ENCODE peak calls at places on chromosome 1, in ten cellular contexts. O is HCT116, B is PC-3, Y is IMR-90, S is neuronal stem cell, V is mesendoderm, Q is keratinocyte, L is OCI-LY7, H is H9, Z is fibroblast of lung. T is an unnamed sample.

GRCh38 chr1:226292874-226293552 is 16.0 kb downstream of the LIN9 start:
- DNase-seq in O (no peak), H (no peak), L (no peak), B (no peak), Q (no peak), Y (peak), V (no peak), S (no peak), Z (no peak), T (no peak)

GRCh38 chr1:16984717-16985116 is 4.3 kb upstream of the MFAP2 start:
- DNase-seq in V (peak), Q (peak), H (no peak), L (no peak), B (peak), O (no peak), Z (peak), S (no peak), Y (peak), T (no peak)

GRCh38 chr1:234600418-234601216 is 9.4 kb downstream of the IRF2BP2 start:
- DNase-seq in V (no peak), Q (no peak), Z (peak), Y (no peak), O (peak), B (peak), L (peak), S (no peak), H (no peak), T (no peak)

GRCh38 chr1:175675017-175675416 is 68.4 kb downstream of the TNR start:
- DNase-seq in H (no peak), S (peak), L (no peak), V (no peak), Q (no peak), O (no peak), Y (no peak), Z (no peak), B (no peak), T (peak)

GRCh38 chr1:99818063-99818699 is 32.0 kb upstream of the AGL start:
- DNase-seq in H (no peak), L (no peak), V (no peak), O (no peak), Q (no peak), Y (no peak), B (no peak), Z (no peak), S (no peak), T (no peak)

GRCh38 chr1:228070173-228070572 is 12.3 kb upstream of the ARF1 start:
- DNase-seq in S (no peak), H (no peak), V (no peak), Z (no peak), L (no peak), O (no peak), Y (no peak), Q (no peak), B (no peak), T (no peak)

GRCh38 chr1:11180342-11180744 is 8.8 kb upstream of the ANGPTL7 start:
- DNase-seq in Z (peak), Q (no peak), O (no peak), L (no peak), B (peak), H (no peak), Y (peak), V (no peak), S (no peak), T (no peak)

GRCh38 chr1:93365813-93366212 is 20.1 kb downstream of the DR1 start:
- DNase-seq in L (no peak), H (no peak), Q (no peak), O (no peak), V (no peak), B (no peak), Z (no peak), S (no peak), Y (no peak), T (no peak)

GRCh38 chr1:58290685-58291372 is 255.7 kb downstream of the OMA1 start:
- DNase-seq in Z (peak), Q (no peak), Y (peak), S (peak), O (no peak), L (no peak), V (peak), H (peak), B (no peak), T (peak)

GRCh38 chr1:43936470-43937151 is 3.0 kb downstream of the ARTN start:
- DNase-seq in V (peak), Y (peak), Q (no peak), L (no peak), Z (peak), B (peak), S (peak), H (peak), O (no peak), T (peak)

GRCh38 chr1:39178541-39179431 is 25.7 kb upstream of the MACF1 start:
- DNase-seq in H (no peak), Z (peak), Y (peak), Q (peak), B (peak), V (peak), L (no peak), S (no peak), O (peak), T (peak)
- H3K4me2 ChIP-seq in H (no peak), Z (peak), Y (peak), Q (peak), B (peak), V (no peak), L (no peak), S (no peak), O (peak), T (peak)

GRCh38 chr1:109569323-109569722 is 20.9 kb downstream of the GNAI3 start:
- DNase-seq in Y (no peak), V (no peak), O (no peak), S (no peak), B (no peak), H (no peak), Q (no peak), L (no peak), Z (no peak), T (no peak)
- H3K4me2 ChIP-seq in Y (no peak), V (no peak), O (no peak), S (no peak), B (no peak), H (no peak), Q (peak), L (no peak), Z (no peak), T (peak)

DNA sequence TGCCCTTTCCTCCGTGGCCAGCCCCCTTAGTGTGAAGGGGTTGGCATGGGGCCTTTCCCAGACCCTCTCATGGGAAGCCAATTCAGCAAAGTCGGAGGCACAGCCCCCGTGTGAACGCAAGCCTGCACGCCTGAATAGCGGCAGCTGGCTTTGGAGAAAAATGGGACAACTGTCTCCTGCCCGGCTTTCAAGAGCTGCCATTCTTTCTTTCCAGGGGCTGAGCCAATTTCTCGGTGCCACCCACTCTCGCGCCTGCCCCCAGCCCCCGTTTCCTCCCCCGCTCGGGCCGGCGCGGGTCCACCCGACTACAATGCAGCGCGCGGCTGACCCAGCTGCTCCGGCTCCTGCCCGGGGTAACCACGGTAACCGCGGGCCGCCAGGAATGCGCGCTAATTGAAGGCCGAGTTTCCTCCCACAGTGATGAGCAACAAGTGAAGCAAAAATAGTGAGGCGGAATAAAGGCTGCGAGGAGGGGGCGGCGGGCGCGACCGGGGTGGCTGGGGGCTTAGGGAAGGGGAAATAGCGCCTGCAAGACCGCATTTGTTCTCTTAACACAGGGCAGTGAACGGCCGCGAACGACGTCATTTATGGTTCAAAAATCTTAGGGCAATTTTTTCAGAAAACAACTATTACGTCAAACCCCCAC is 27.8 kb downstream of the ILDR2 start:
- DNase-seq in H (peak), Y (peak), B (no peak), S (peak), O (no peak), L (no peak), Z (peak), Q (no peak), V (peak), T (peak)
- H3K4me2 ChIP-seq in H (peak), Y (no peak), B (no peak), S (peak), O (no peak), L (no peak), Z (peak), Q (peak), V (peak), T (peak)

DNA sequence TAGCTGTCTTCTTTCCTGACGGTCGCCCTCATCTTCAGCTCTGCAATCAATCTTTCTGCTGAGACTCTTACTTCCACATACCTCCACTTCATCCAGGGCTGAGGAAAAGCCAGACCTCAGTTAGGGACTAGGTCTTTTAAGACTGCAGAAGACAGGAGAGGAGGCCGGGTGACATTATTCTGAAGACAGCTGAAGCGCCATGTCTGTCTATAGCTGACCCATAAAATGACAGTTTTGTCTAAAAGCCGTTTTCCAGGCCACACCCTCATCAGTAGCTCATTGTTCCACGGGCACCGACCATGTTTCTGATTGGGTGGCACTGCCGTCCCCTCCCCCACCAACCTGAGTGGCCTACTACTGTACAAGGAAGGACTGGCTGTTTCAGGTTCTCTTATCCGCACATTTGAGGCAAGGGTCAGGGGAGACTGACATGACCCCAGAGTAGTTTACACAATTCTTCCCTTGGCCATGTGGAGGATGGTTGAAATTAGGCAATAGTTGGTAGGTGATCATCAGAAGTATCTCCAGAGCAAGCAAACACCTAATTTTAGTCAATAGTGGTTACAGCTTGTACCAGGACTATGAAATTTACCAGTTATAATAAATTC is at the start of gene ADCY10:
- DNase-seq in B (no peak), Q (no peak), H (no peak), V (no peak), Y (no peak), L (no peak), Z (no peak), O (no peak), S (no peak), T (no peak)
- H3K4me2 ChIP-seq in B (no peak), Q (no peak), H (no peak), V (no peak), Y (no peak), L (no peak), Z (no peak), O (no peak), S (no peak), T (no peak)

GRCh38 chr1:208242829-208243521 is 1.2 kb downstream of the PLXNA2 start:
- DNase-seq in S (no peak), V (no peak), L (no peak), H (no peak), B (peak), Z (peak), Q (no peak), Y (no peak), O (no peak), T (peak)
- H3K4me2 ChIP-seq in S (peak), V (peak), L (no peak), H (peak), B (peak), Z (peak), Q (peak), Y (peak), O (peak), T (peak)